ENCODE peak calls at places on chromosome 14, in ten cellular contexts. One of them, this sample, is unnamed.

GRCh38 chr14:100640481-100641273 is 53.5 kb upstream of the BEGAIN start:
- DNase-seq in activated T-helper 1 cell treated with anti-CD3 and anti-CD28 coated beads, Interleukin-12 subunit alpha, Interleukin-12 subunit beta, Interleukin-2, Interleukin-4 antibody, amounts not matched to agents 30 ng/mL and 10 ng/mL and 1 ng/mL, durations not matched to agents 14 hours and 24 hours and 36 hours: peak; percentile 79
- DNase-seq in stomach: peak; percentile 37
- DNase-seq in CD8-positive, alpha-beta memory T cell: peak; percentile 82
- DNase-seq in germinal center: no peak
- DNase-seq in DMS53: no peak
- DNase-seq in kidney glomerular epithelial cell: no peak
- DNase-seq in NCI-H526: no peak
- DNase-seq in H7: peak; percentile 46
- DNase-seq in GM12864: peak; percentile 13
- DNase-seq in this sample: no peak

GRCh38 chr14:62882967-62883366 is 162.3 kb downstream of the KCNH5 start:
- DNase-seq in germinal center: no peak
- DNase-seq in DMS53: no peak
- DNase-seq in kidney glomerular epithelial cell: no peak
- DNase-seq in NCI-H526: no peak
- DNase-seq in H7: no peak
- DNase-seq in CD8-positive, alpha-beta memory T cell: no peak
- DNase-seq in GM12864: no peak
- DNase-seq in stomach: no peak
- DNase-seq in activated T-helper 1 cell treated with anti-CD3 and anti-CD28 coated beads, Interleukin-12 subunit alpha, Interleukin-12 subunit beta, Interleukin-2, Interleukin-4 antibody, amounts not matched to agents 30 ng/mL and 10 ng/mL and 1 ng/mL, durations not matched to agents 14 hours and 24 hours and 36 hours: no peak
- DNase-seq in this sample: no peak

GRCh38 chr14:28163261-28163660 is 603.3 kb upstream of the FOXG1 start:
- DNase-seq in NCI-H526: no peak
- DNase-seq in GM12864: no peak
- DNase-seq in stomach: no peak
- DNase-seq in CD8-positive, alpha-beta memory T cell: no peak
- DNase-seq in germinal center: no peak
- DNase-seq in activated T-helper 1 cell treated with anti-CD3 and anti-CD28 coated beads, Interleukin-12 subunit alpha, Interleukin-12 subunit beta, Interleukin-2, Interleukin-4 antibody, amounts not matched to agents 30 ng/mL and 10 ng/mL and 1 ng/mL, durations not matched to agents 14 hours and 24 hours and 36 hours: no peak
- DNase-seq in H7: no peak
- DNase-seq in kidney glomerular epithelial cell: no peak
- DNase-seq in DMS53: no peak
- DNase-seq in this sample: no peak

GRCh38 chr14:65336191-65336591 is 76.3 kb upstream of the FUT8 start:
- DNase-seq in germinal center: no peak
- DNase-seq in CD8-positive, alpha-beta memory T cell: no peak
- DNase-seq in activated T-helper 1 cell treated with anti-CD3 and anti-CD28 coated beads, Interleukin-12 subunit alpha, Interleukin-12 subunit beta, Interleukin-2, Interleukin-4 antibody, amounts not matched to agents 30 ng/mL and 10 ng/mL and 1 ng/mL, durations not matched to agents 14 hours and 24 hours and 36 hours: peak; percentile 63
- DNase-seq in kidney glomerular epithelial cell: peak; percentile 9
- DNase-seq in stomach: no peak
- DNase-seq in DMS53: no peak
- DNase-seq in NCI-H526: no peak
- DNase-seq in H7: no peak
- DNase-seq in GM12864: no peak
- DNase-seq in this sample: no peak

GRCh38 chr14:106790189-106791036 is 1264.0 kb downstream of the TMEM121 start:
- DNase-seq in GM12864: peak; percentile 39
- DNase-seq in DMS53: peak; percentile 90
- DNase-seq in H7: peak; percentile 16
- DNase-seq in CD8-positive, alpha-beta memory T cell: peak; percentile 42
- DNase-seq in stomach: peak; percentile 85
- DNase-seq in NCI-H526: peak; percentile 67
- DNase-seq in kidney glomerular epithelial cell: peak; percentile 11
- DNase-seq in germinal center: peak; percentile 77
- DNase-seq in activated T-helper 1 cell treated with anti-CD3 and anti-CD28 coated beads, Interleukin-12 subunit alpha, Interleukin-12 subunit beta, Interleukin-2, Interleukin-4 antibody, amounts not matched to agents 30 ng/mL and 10 ng/mL and 1 ng/mL, durations not matched to agents 14 hours and 24 hours and 36 hours: peak; percentile 63
- DNase-seq in this sample: peak; percentile 78

GRCh38 chr14:53355581-53356112 is 202.5 kb upstream of the DDHD1 start:
- DNase-seq in NCI-H526: no peak
- DNase-seq in DMS53: peak; percentile 22
- DNase-seq in GM12864: no peak
- DNase-seq in CD8-positive, alpha-beta memory T cell: no peak
- DNase-seq in H7: peak; percentile 77
- DNase-seq in activated T-helper 1 cell treated with anti-CD3 and anti-CD28 coated beads, Interleukin-12 subunit alpha, Interleukin-12 subunit beta, Interleukin-2, Interleukin-4 antibody, amounts not matched to agents 30 ng/mL and 10 ng/mL and 1 ng/mL, durations not matched to agents 14 hours and 24 hours and 36 hours: no peak
- DNase-seq in kidney glomerular epithelial cell: peak; percentile 31
- DNase-seq in germinal center: no peak
- DNase-seq in stomach: no peak
- DNase-seq in this sample: peak; percentile 21

GRCh38 chr14:68787235-68787727 is 5.6 kb downstream of the ZFP36L1 start:
- DNase-seq in kidney glomerular epithelial cell: no peak
- DNase-seq in CD8-positive, alpha-beta memory T cell: peak; percentile 33
- DNase-seq in activated T-helper 1 cell treated with anti-CD3 and anti-CD28 coated beads, Interleukin-12 subunit alpha, Interleukin-12 subunit beta, Interleukin-2, Interleukin-4 antibody, amounts not matched to agents 30 ng/mL and 10 ng/mL and 1 ng/mL, durations not matched to agents 14 hours and 24 hours and 36 hours: no peak
- DNase-seq in H7: peak; percentile 70
- DNase-seq in germinal center: no peak
- DNase-seq in GM12864: no peak
- DNase-seq in NCI-H526: no peak
- DNase-seq in stomach: peak; percentile 44
- DNase-seq in DMS53: no peak
- DNase-seq in this sample: peak; percentile 66

GRCh38 chr14:54778618-54779017 is 124.0 kb downstream of the GCH1 start:
- DNase-seq in H7: no peak
- DNase-seq in CD8-positive, alpha-beta memory T cell: no peak
- DNase-seq in stomach: no peak
- DNase-seq in kidney glomerular epithelial cell: no peak
- DNase-seq in GM12864: no peak
- DNase-seq in activated T-helper 1 cell treated with anti-CD3 and anti-CD28 coated beads, Interleukin-12 subunit alpha, Interleukin-12 subunit beta, Interleukin-2, Interleukin-4 antibody, amounts not matched to agents 30 ng/mL and 10 ng/mL and 1 ng/mL, durations not matched to agents 14 hours and 24 hours and 36 hours: no peak
- DNase-seq in NCI-H526: no peak
- DNase-seq in germinal center: no peak
- DNase-seq in DMS53: no peak
- DNase-seq in this sample: no peak

GRCh38 chr14:100708349-100709217 is 18.1 kb upstream of the DLK1 start:
- DNase-seq in stomach: peak; percentile 54
- DNase-seq in NCI-H526: peak; percentile 8
- DNase-seq in GM12864: no peak
- DNase-seq in DMS53: peak; percentile 43
- DNase-seq in kidney glomerular epithelial cell: no peak
- DNase-seq in activated T-helper 1 cell treated with anti-CD3 and anti-CD28 coated beads, Interleukin-12 subunit alpha, Interleukin-12 subunit beta, Interleukin-2, Interleukin-4 antibody, amounts not matched to agents 30 ng/mL and 10 ng/mL and 1 ng/mL, durations not matched to agents 14 hours and 24 hours and 36 hours: no peak
- DNase-seq in CD8-positive, alpha-beta memory T cell: no peak
- DNase-seq in germinal center: no peak
- DNase-seq in H7: peak; percentile 97
- DNase-seq in this sample: peak; percentile 54

GRCh38 chr14:89282191-89282590 is 134.8 kb downstream of the FOXN3 start:
- DNase-seq in GM12864: no peak
- DNase-seq in germinal center: no peak
- DNase-seq in stomach: no peak
- DNase-seq in CD8-positive, alpha-beta memory T cell: no peak
- DNase-seq in H7: no peak
- DNase-seq in DMS53: no peak
- DNase-seq in kidney glomerular epithelial cell: no peak
- DNase-seq in NCI-H526: no peak
- DNase-seq in activated T-helper 1 cell treated with anti-CD3 and anti-CD28 coated beads, Interleukin-12 subunit alpha, Interleukin-12 subunit beta, Interleukin-2, Interleukin-4 antibody, amounts not matched to agents 30 ng/mL and 10 ng/mL and 1 ng/mL, durations not matched to agents 14 hours and 24 hours and 36 hours: no peak
- DNase-seq in this sample: no peak

GRCh38 chr14:70567791-70568190 is 32.7 kb downstream of the MED6 start:
- DNase-seq in NCI-H526: peak; percentile 18
- DNase-seq in CD8-positive, alpha-beta memory T cell: no peak
- DNase-seq in stomach: no peak
- DNase-seq in kidney glomerular epithelial cell: peak; percentile 49
- DNase-seq in DMS53: peak; percentile 65
- DNase-seq in activated T-helper 1 cell treated with anti-CD3 and anti-CD28 coated beads, Interleukin-12 subunit alpha, Interleukin-12 subunit beta, Interleukin-2, Interleukin-4 antibody, amounts not matched to agents 30 ng/mL and 10 ng/mL and 1 ng/mL, durations not matched to agents 14 hours and 24 hours and 36 hours: no peak
- DNase-seq in GM12864: peak; percentile 19
- DNase-seq in H7: peak; percentile 66
- DNase-seq in germinal center: peak; percentile 15
- DNase-seq in this sample: peak; percentile 59

GRCh38 chr14:66496188-66496807 is 10.1 kb downstream of the CCDC196 start:
- DNase-seq in germinal center: no peak
- DNase-seq in kidney glomerular epithelial cell: peak; percentile 81
- DNase-seq in NCI-H526: no peak
- DNase-seq in activated T-helper 1 cell treated with anti-CD3 and anti-CD28 coated beads, Interleukin-12 subunit alpha, Interleukin-12 subunit beta, Interleukin-2, Interleukin-4 antibody, amounts not matched to agents 30 ng/mL and 10 ng/mL and 1 ng/mL, durations not matched to agents 14 hours and 24 hours and 36 hours: no peak
- DNase-seq in stomach: no peak
- DNase-seq in H7: no peak
- DNase-seq in GM12864: no peak
- DNase-seq in DMS53: no peak
- DNase-seq in CD8-positive, alpha-beta memory T cell: no peak
- DNase-seq in this sample: no peak

GRCh38 chr14:24262821-24263733 is at the start of gene TGM1:
- DNase-seq in germinal center: no peak
- DNase-seq in CD8-positive, alpha-beta memory T cell: no peak
- DNase-seq in activated T-helper 1 cell treated with anti-CD3 and anti-CD28 coated beads, Interleukin-12 subunit alpha, Interleukin-12 subunit beta, Interleukin-2, Interleukin-4 antibody, amounts not matched to agents 30 ng/mL and 10 ng/mL and 1 ng/mL, durations not matched to agents 14 hours and 24 hours and 36 hours: no peak
- DNase-seq in stomach: no peak
- DNase-seq in DMS53: no peak
- DNase-seq in H7: peak; percentile 84
- DNase-seq in NCI-H526: no peak
- DNase-seq in kidney glomerular epithelial cell: no peak
- DNase-seq in GM12864: no peak
- DNase-seq in this sample: peak; percentile 27

GRCh38 chr14:93007225-93007997 is 84.5 kb downstream of the CHGA start:
- DNase-seq in DMS53: no peak
- DNase-seq in H7: no peak
- DNase-seq in activated T-helper 1 cell treated with anti-CD3 and anti-CD28 coated beads, Interleukin-12 subunit alpha, Interleukin-12 subunit beta, Interleukin-2, Interleukin-4 antibody, amounts not matched to agents 30 ng/mL and 10 ng/mL and 1 ng/mL, durations not matched to agents 14 hours and 24 hours and 36 hours: no peak
- DNase-seq in kidney glomerular epithelial cell: peak; percentile 70
- DNase-seq in germinal center: peak; percentile 55
- DNase-seq in CD8-positive, alpha-beta memory T cell: no peak
- DNase-seq in GM12864: peak; percentile 8
- DNase-seq in stomach: peak; percentile 46
- DNase-seq in NCI-H526: no peak
- DNase-seq in this sample: no peak

GRCh38 chr14:58732387-58732786 is 94.6 kb downstream of the DACT1 start:
- DNase-seq in germinal center: no peak
- DNase-seq in GM12864: no peak
- DNase-seq in activated T-helper 1 cell treated with anti-CD3 and anti-CD28 coated beads, Interleukin-12 subunit alpha, Interleukin-12 subunit beta, Interleukin-2, Interleukin-4 antibody, amounts not matched to agents 30 ng/mL and 10 ng/mL and 1 ng/mL, durations not matched to agents 14 hours and 24 hours and 36 hours: no peak
- DNase-seq in kidney glomerular epithelial cell: no peak
- DNase-seq in H7: no peak
- DNase-seq in stomach: no peak
- DNase-seq in NCI-H526: no peak
- DNase-seq in CD8-positive, alpha-beta memory T cell: no peak
- DNase-seq in DMS53: no peak
- DNase-seq in this sample: no peak

GRCh38 chr14:105528197-105528858 is 1.9 kb downstream of the TMEM121 start:
- DNase-seq in CD8-positive, alpha-beta memory T cell: peak; percentile 73
- DNase-seq in activated T-helper 1 cell treated with anti-CD3 and anti-CD28 coated beads, Interleukin-12 subunit alpha, Interleukin-12 subunit beta, Interleukin-2, Interleukin-4 antibody, amounts not matched to agents 30 ng/mL and 10 ng/mL and 1 ng/mL, durations not matched to agents 14 hours and 24 hours and 36 hours: peak; percentile 75
- DNase-seq in NCI-H526: no peak
- DNase-seq in DMS53: peak; percentile 71
- DNase-seq in H7: peak; percentile 98
- DNase-seq in kidney glomerular epithelial cell: peak; percentile 49
- DNase-seq in GM12864: no peak
- DNase-seq in stomach: peak; percentile 83
- DNase-seq in germinal center: peak; percentile 91
- DNase-seq in this sample: peak; percentile 73

GRCh38 chr14:74018029-74018703 is 922 bp downstream of the ENTPD5 start:
- DNase-seq in DMS53: peak; percentile 60
- DNase-seq in kidney glomerular epithelial cell: peak; percentile 86
- DNase-seq in germinal center: peak; percentile 15
- DNase-seq in NCI-H526: no peak
- DNase-seq in stomach: no peak
- DNase-seq in CD8-positive, alpha-beta memory T cell: peak; percentile 23
- DNase-seq in GM12864: no peak
- DNase-seq in H7: no peak
- DNase-seq in activated T-helper 1 cell treated with anti-CD3 and anti-CD28 coated beads, Interleukin-12 subunit alpha, Interleukin-12 subunit beta, Interleukin-2, Interleukin-4 antibody, amounts not matched to agents 30 ng/mL and 10 ng/mL and 1 ng/mL, durations not matched to agents 14 hours and 24 hours and 36 hours: no peak
- DNase-seq in this sample: no peak

GRCh38 chr14:64388533-64389243 is 535 bp downstream of the MTHFD1 start:
- DNase-seq in germinal center: peak; percentile 2
- DNase-seq in CD8-positive, alpha-beta memory T cell: no peak
- DNase-seq in stomach: peak; percentile 38
- DNase-seq in GM12864: no peak
- DNase-seq in DMS53: peak; percentile 69
- DNase-seq in activated T-helper 1 cell treated with anti-CD3 and anti-CD28 coated beads, Interleukin-12 subunit alpha, Interleukin-12 subunit beta, Interleukin-2, Interleukin-4 antibody, amounts not matched to agents 30 ng/mL and 10 ng/mL and 1 ng/mL, durations not matched to agents 14 hours and 24 hours and 36 hours: no peak
- DNase-seq in H7: no peak
- DNase-seq in NCI-H526: peak; percentile 67
- DNase-seq in kidney glomerular epithelial cell: peak; percentile 70
- DNase-seq in this sample: no peak

GRCh38 chr14:94113490-94113889 is 3.0 kb downstream of the IFI27 start:
- DNase-seq in GM12864: no peak
- DNase-seq in stomach: peak; percentile 82
- DNase-seq in germinal center: no peak
- DNase-seq in activated T-helper 1 cell treated with anti-CD3 and anti-CD28 coated beads, Interleukin-12 subunit alpha, Interleukin-12 subunit beta, Interleukin-2, Interleukin-4 antibody, amounts not matched to agents 30 ng/mL and 10 ng/mL and 1 ng/mL, durations not matched to agents 14 hours and 24 hours and 36 hours: no peak
- DNase-seq in H7: no peak
- DNase-seq in NCI-H526: no peak
- DNase-seq in kidney glomerular epithelial cell: no peak
- DNase-seq in DMS53: no peak
- DNase-seq in CD8-positive, alpha-beta memory T cell: no peak
- DNase-seq in this sample: no peak

GRCh38 chr14:103512701-103513611 is 9.7 kb downstream of the CKB start:
- DNase-seq in CD8-positive, alpha-beta memory T cell: no peak
- DNase-seq in H7: peak; percentile 65
- DNase-seq in germinal center: peak; percentile 8
- DNase-seq in GM12864: no peak
- DNase-seq in stomach: peak; percentile 70
- DNase-seq in NCI-H526: peak; percentile 95
- DNase-seq in activated T-helper 1 cell treated with anti-CD3 and anti-CD28 coated beads, Interleukin-12 subunit alpha, Interleukin-12 subunit beta, Interleukin-2, Interleukin-4 antibody, amounts not matched to agents 30 ng/mL and 10 ng/mL and 1 ng/mL, durations not matched to agents 14 hours and 24 hours and 36 hours: no peak
- DNase-seq in DMS53: peak; percentile 29
- DNase-seq in kidney glomerular epithelial cell: peak; percentile 45
- DNase-seq in this sample: peak; percentile 69

GRCh38 chr14:59377991-59378720 is 87.0 kb downstream of the GPR135 start:
- DNase-seq in H7: no peak
- DNase-seq in GM12864: no peak
- DNase-seq in activated T-helper 1 cell treated with anti-CD3 and anti-CD28 coated beads, Interleukin-12 subunit alpha, Interleukin-12 subunit beta, Interleukin-2, Interleukin-4 antibody, amounts not matched to agents 30 ng/mL and 10 ng/mL and 1 ng/mL, durations not matched to agents 14 hours and 24 hours and 36 hours: no peak
- DNase-seq in kidney glomerular epithelial cell: no peak
- DNase-seq in DMS53: no peak
- DNase-seq in NCI-H526: no peak
- DNase-seq in stomach: no peak
- DNase-seq in CD8-positive, alpha-beta memory T cell: no peak
- DNase-seq in germinal center: no peak
- DNase-seq in this sample: no peak

GRCh38 chr14:23522643-23523198 is 28.8 kb downstream of the ZFHX2 start:
- DNase-seq in kidney glomerular epithelial cell: no peak
- DNase-seq in DMS53: no peak
- DNase-seq in germinal center: no peak
- DNase-seq in CD8-positive, alpha-beta memory T cell: no peak
- DNase-seq in activated T-helper 1 cell treated with anti-CD3 and anti-CD28 coated beads, Interleukin-12 subunit alpha, Interleukin-12 subunit beta, Interleukin-2, Interleukin-4 antibody, amounts not matched to agents 30 ng/mL and 10 ng/mL and 1 ng/mL, durations not matched to agents 14 hours and 24 hours and 36 hours: no peak
- DNase-seq in NCI-H526: no peak
- DNase-seq in stomach: no peak
- DNase-seq in GM12864: no peak
- DNase-seq in H7: no peak
- DNase-seq in this sample: no peak

GRCh38 chr14:92902726-92903125 is 20.2 kb upstream of the CHGA start:
- DNase-seq in H7: peak; percentile 66
- DNase-seq in DMS53: no peak
- DNase-seq in CD8-positive, alpha-beta memory T cell: no peak
- DNase-seq in stomach: no peak
- DNase-seq in germinal center: no peak
- DNase-seq in NCI-H526: no peak
- DNase-seq in activated T-helper 1 cell treated with anti-CD3 and anti-CD28 coated beads, Interleukin-12 subunit alpha, Interleukin-12 subunit beta, Interleukin-2, Interleukin-4 antibody, amounts not matched to agents 30 ng/mL and 10 ng/mL and 1 ng/mL, durations not matched to agents 14 hours and 24 hours and 36 hours: no peak
- DNase-seq in kidney glomerular epithelial cell: no peak
- DNase-seq in GM12864: no peak
- DNase-seq in this sample: no peak

GRCh38 chr14:21269252-21270046 is at the start of gene HNRNPC:
- DNase-seq in stomach: peak; percentile 100
- DNase-seq in DMS53: peak; percentile 95
- DNase-seq in CD8-positive, alpha-beta memory T cell: peak; percentile 100
- DNase-seq in kidney glomerular epithelial cell: peak; percentile 100
- DNase-seq in H7: peak; percentile 98
- DNase-seq in GM12864: peak; percentile 100
- DNase-seq in germinal center: peak; percentile 99
- DNase-seq in NCI-H526: peak; percentile 100
- DNase-seq in activated T-helper 1 cell treated with anti-CD3 and anti-CD28 coated beads, Interleukin-12 subunit alpha, Interleukin-12 subunit beta, Interleukin-2, Interleukin-4 antibody, amounts not matched to agents 30 ng/mL and 10 ng/mL and 1 ng/mL, durations not matched to agents 14 hours and 24 hours and 36 hours: peak; percentile 100
- DNase-seq in this sample: peak; percentile 99

GRCh38 chr14:67557118-67557517 is 24.0 kb downstream of the PLEKHH1 start:
- DNase-seq in germinal center: no peak
- DNase-seq in kidney glomerular epithelial cell: peak; percentile 66
- DNase-seq in GM12864: no peak
- DNase-seq in H7: no peak
- DNase-seq in NCI-H526: no peak
- DNase-seq in activated T-helper 1 cell treated with anti-CD3 and anti-CD28 coated beads, Interleukin-12 subunit alpha, Interleukin-12 subunit beta, Interleukin-2, Interleukin-4 antibody, amounts not matched to agents 30 ng/mL and 10 ng/mL and 1 ng/mL, durations not matched to agents 14 hours and 24 hours and 36 hours: no peak
- DNase-seq in CD8-positive, alpha-beta memory T cell: no peak
- DNase-seq in stomach: no peak
- DNase-seq in DMS53: no peak
- DNase-seq in this sample: no peak

GRCh38 chr14:95463173-95463901 is 53.1 kb downstream of the SYNE3 start:
- DNase-seq in kidney glomerular epithelial cell: no peak
- DNase-seq in CD8-positive, alpha-beta memory T cell: peak; percentile 63
- DNase-seq in GM12864: no peak
- DNase-seq in NCI-H526: peak; percentile 52
- DNase-seq in stomach: peak; percentile 62
- DNase-seq in DMS53: peak; percentile 77
- DNase-seq in H7: no peak
- DNase-seq in germinal center: no peak
- DNase-seq in activated T-helper 1 cell treated with anti-CD3 and anti-CD28 coated beads, Interleukin-12 subunit alpha, Interleukin-12 subunit beta, Interleukin-2, Interleukin-4 antibody, amounts not matched to agents 30 ng/mL and 10 ng/mL and 1 ng/mL, durations not matched to agents 14 hours and 24 hours and 36 hours: peak; percentile 3
- DNase-seq in this sample: no peak

GRCh38 chr14:61887628-61888027 is 125.4 kb downstream of the SNAPC1 start:
- DNase-seq in NCI-H526: no peak
- DNase-seq in DMS53: no peak
- DNase-seq in germinal center: no peak
- DNase-seq in H7: no peak
- DNase-seq in GM12864: peak; percentile 12
- DNase-seq in kidney glomerular epithelial cell: peak; percentile 4
- DNase-seq in activated T-helper 1 cell treated with anti-CD3 and anti-CD28 coated beads, Interleukin-12 subunit alpha, Interleukin-12 subunit beta, Interleukin-2, Interleukin-4 antibody, amounts not matched to agents 30 ng/mL and 10 ng/mL and 1 ng/mL, durations not matched to agents 14 hours and 24 hours and 36 hours: no peak
- DNase-seq in CD8-positive, alpha-beta memory T cell: no peak
- DNase-seq in stomach: no peak
- DNase-seq in this sample: no peak

GRCh38 chr14:23376477-23377200 is at the start of gene CMTM5:
- DNase-seq in DMS53: no peak
- DNase-seq in stomach: no peak
- DNase-seq in kidney glomerular epithelial cell: no peak
- DNase-seq in NCI-H526: no peak
- DNase-seq in GM12864: no peak
- DNase-seq in H7: peak; percentile 94
- DNase-seq in activated T-helper 1 cell treated with anti-CD3 and anti-CD28 coated beads, Interleukin-12 subunit alpha, Interleukin-12 subunit beta, Interleukin-2, Interleukin-4 antibody, amounts not matched to agents 30 ng/mL and 10 ng/mL and 1 ng/mL, durations not matched to agents 14 hours and 24 hours and 36 hours: no peak
- DNase-seq in germinal center: no peak
- DNase-seq in CD8-positive, alpha-beta memory T cell: no peak
- DNase-seq in this sample: no peak

This sample was measured in WERI-Rb-1.